ENCODE peak calls at places on chromosomes 6 and 20, in nine cellular contexts. M is fibroblast of lung, N is GM12878, V is bronchial epithelial cell, Q is foreskin keratinocyte, T is psoas muscle, O is upper lobe of right lung, H is endothelial cell, K is mesothelial cell of epicardium. Y is an unnamed sample.

GRCh38 chr20:63009988-63010769 is 3.4 kb upstream of the BHLHE23 start:
- DNase-seq in M (peak), N (peak), V (peak), Q (no peak), T (no peak), O (no peak), H (no peak), K (no peak), Y (no peak)

GRCh38 chr20:26208296-26209091 is 511.8 kb upstream of the ZNF337 start:
- DNase-seq in M (peak), N (no peak), V (no peak), Q (peak), T (peak), O (peak), H (peak), K (peak), Y (peak)

GRCh38 chr20:47304287-47304686 is 52.2 kb downstream of the ZMYND8 start:
- DNase-seq in M (no peak), N (no peak), V (no peak), Q (no peak), T (no peak), O (peak), H (no peak), K (no peak), Y (no peak)

GRCh38 chr6:151702851-151703629 is 104.4 kb upstream of the ESR1 start:
- DNase-seq in M (no peak), N (no peak), V (peak), Q (peak), T (no peak), O (no peak), H (no peak), K (no peak), Y (no peak)

GRCh38 chr6:98947411-98948292 is at the start of gene FBXL4:
- DNase-seq in M (peak), N (no peak), V (peak), Q (peak), T (peak), O (peak), H (peak), K (peak), Y (peak)

GRCh38 chr20:45779011-45779915 is 12.4 kb downstream of the WFDC3 start:
- DNase-seq in M (peak), N (no peak), V (peak), Q (peak), T (peak), O (peak), H (no peak), K (no peak), Y (no peak)

GRCh38 chr6:151022492-151022891 is 157.0 kb downstream of the MTHFD1L start:
- DNase-seq in M (no peak), N (no peak), V (no peak), Q (no peak), T (no peak), O (no peak), H (no peak), K (no peak), Y (no peak)

GRCh38 chr6:5541751-5542432 is 280.6 kb downstream of the FARS2 start:
- DNase-seq in M (peak), N (no peak), V (peak), Q (peak), T (no peak), O (no peak), H (no peak), K (no peak), Y (no peak)

GRCh38 chr20:60062431-60063336 is 104.5 kb downstream of the CDH26 start:
- DNase-seq in M (peak), N (no peak), V (no peak), Q (no peak), T (peak), O (no peak), H (no peak), K (no peak), Y (no peak)

GRCh38 chr6:16725145-16725864 is 36.0 kb downstream of the ATXN1 start:
- DNase-seq in M (peak), N (no peak), V (peak), Q (no peak), T (no peak), O (no peak), H (no peak), K (no peak), Y (no peak)

GRCh38 chr6:21831531-21832291 is 238.2 kb downstream of the SOX4 start:
- DNase-seq in M (peak), N (no peak), V (peak), Q (no peak), T (no peak), O (no peak), H (no peak), K (no peak), Y (no peak)

GRCh38 chr6:14425805-14426204 is 308.2 kb downstream of the CD83 start:
- DNase-seq in M (no peak), N (no peak), V (no peak), Q (no peak), T (no peak), O (no peak), H (no peak), K (no peak), Y (no peak)

GRCh38 chr20:43983359-43983758 is 68.7 kb downstream of the TOX2 start:
- DNase-seq in M (no peak), N (no peak), V (no peak), Q (no peak), T (no peak), O (no peak), H (no peak), K (no peak), Y (no peak)

GRCh38 chr6:18166314-18167007 is 11.2 kb downstream of the KDM1B start:
- DNase-seq in M (no peak), N (no peak), V (no peak), Q (no peak), T (no peak), O (no peak), H (no peak), K (no peak), Y (peak)

GRCh38 chr6:167245586-167245985 is 45.5 kb upstream of the UNC93A start:
- DNase-seq in M (no peak), N (no peak), V (no peak), Q (no peak), T (no peak), O (no peak), H (no peak), K (no peak), Y (no peak)

GRCh38 chr6:133179483-133179882 is 61.7 kb upstream of the EYA4 start:
- DNase-seq in M (no peak), N (no peak), V (no peak), Q (no peak), T (no peak), O (no peak), H (no peak), K (no peak), Y (no peak)

GRCh38 chr20:58705525-58705924 is 12.9 kb downstream of the NPEPL1 start:
- DNase-seq in M (no peak), N (no peak), V (no peak), Q (no peak), T (peak), O (no peak), H (no peak), K (no peak), Y (no peak)

GRCh38 chr20:51592564-51592963 is 50.0 kb upstream of the NFATC2 start:
- DNase-seq in M (no peak), N (no peak), V (no peak), Q (no peak), T (no peak), O (no peak), H (no peak), K (no peak), Y (no peak)

GRCh38 chr6:30688569-30688968 is 2.1 kb upstream of the PPP1R18 start:
- DNase-seq in M (no peak), N (no peak), V (no peak), Q (no peak), T (no peak), O (no peak), H (no peak), K (no peak), Y (no peak)

GRCh38 chr6:39929039-39929732 is 5.1 kb downstream of the MOCS1 start:
- DNase-seq in M (no peak), N (no peak), V (no peak), Q (no peak), T (no peak), O (no peak), H (no peak), K (no peak), Y (no peak)

GRCh38 chr6:151704383-151704782 is 103.1 kb upstream of the ESR1 start:
- DNase-seq in M (no peak), N (no peak), V (no peak), Q (no peak), T (no peak), O (no peak), H (no peak), K (no peak), Y (no peak)

GRCh38 chr6:79574636-79575035 is 37.4 kb upstream of the LCA5 start:
- DNase-seq in M (peak), N (no peak), V (peak), Q (peak), T (no peak), O (no peak), H (no peak), K (no peak), Y (no peak)

GRCh38 chr6:90450268-90450953 is 136.5 kb downstream of the MAP3K7 start:
- DNase-seq in M (no peak), N (no peak), V (no peak), Q (no peak), T (no peak), O (no peak), H (no peak), K (no peak), Y (no peak)

GRCh38 chr6:90078513-90079289 is 184.4 kb downstream of the GJA10 start:
- DNase-seq in M (peak), N (no peak), V (no peak), Q (no peak), T (no peak), O (no peak), H (no peak), K (no peak), Y (no peak)

GRCh38 chr20:13007596-13007995 is 1.2 kb upstream of the SPTLC3 start:
- DNase-seq in M (no peak), N (no peak), V (no peak), Q (no peak), T (no peak), O (no peak), H (no peak), K (no peak), Y (no peak)

GRCh38 chr6:28807682-28808280 is 116.0 kb downstream of the TRIM27 start:
- DNase-seq in M (peak), N (no peak), V (peak), Q (peak), T (no peak), O (no peak), H (peak), K (no peak), Y (no peak)

GRCh38 chr20:25160457-25160856 is 35.1 kb upstream of the ENTPD6 start:
- DNase-seq in M (no peak), N (no peak), V (peak), Q (no peak), T (no peak), O (no peak), H (no peak), K (no peak), Y (no peak)

GRCh38 chr20:51945177-51945576 is 142.9 kb upstream of the SALL4 start:
- DNase-seq in M (no peak), N (no peak), V (no peak), Q (no peak), T (no peak), O (no peak), H (no peak), K (no peak), Y (no peak)

GRCh38 chr6:153698637-153699036 is 340.4 kb upstream of the OPRM1 start:
- DNase-seq in M (no peak), N (no peak), V (no peak), Q (no peak), T (no peak), O (no peak), H (no peak), K (no peak), Y (no peak)

GRCh38 chr20:3971145-3971544 is 44.2 kb downstream of the RNF24 start:
- DNase-seq in M (no peak), N (no peak), V (no peak), Q (no peak), T (no peak), O (no peak), H (no peak), K (no peak), Y (no peak)

GRCh38 chr20:51156796-51157119 is 133.9 kb upstream of the KCNG1 start:
- DNase-seq in M (no peak), N (no peak), V (no peak), Q (no peak), T (no peak), O (no peak), H (no peak), K (no peak), Y (no peak)

GRCh38 chr6:149065658-149066556 is 251.6 kb upstream of the TAB2 start:
- DNase-seq in M (no peak), N (peak), V (no peak), Q (no peak), T (no peak), O (no peak), H (no peak), K (no peak), Y (peak)

GRCh38 chr6:79607000-79607399 is 24.1 kb upstream of the SH3BGRL2 start:
- DNase-seq in M (peak), N (no peak), V (no peak), Q (no peak), T (no peak), O (no peak), H (no peak), K (no peak), Y (no peak)

GRCh38 chr20:15098351-15098750 is 760.9 kb upstream of the FLRT3 start:
- DNase-seq in M (peak), N (no peak), V (peak), Q (no peak), T (no peak), O (no peak), H (no peak), K (no peak), Y (no peak)

GRCh38 chr6:105920071-105920470 is 166.1 kb upstream of the PRDM1 start:
- DNase-seq in M (no peak), N (no peak), V (peak), Q (peak), T (no peak), O (no peak), H (no peak), K (no peak), Y (no peak)

GRCh38 chr20:25209911-25210310 is 14.4 kb downstream of the ENTPD6 start:
- DNase-seq in M (no peak), N (no peak), V (no peak), Q (no peak), T (no peak), O (no peak), H (no peak), K (no peak), Y (no peak)

GRCh38 chr20:25468126-25469075 is 60.9 kb downstream of the GINS1 start:
- DNase-seq in M (no peak), N (no peak), V (no peak), Q (no peak), T (no peak), O (peak), H (no peak), K (no peak), Y (no peak)

GRCh38 chr20:1245578-1245977 is 19.7 kb downstream of the RAD21L1 start:
- DNase-seq in M (no peak), N (no peak), V (no peak), Q (no peak), T (no peak), O (no peak), H (no peak), K (no peak), Y (no peak)

GRCh38 chr6:139852484-139853140 is 478.2 kb upstream of the CITED2 start:
- DNase-seq in M (peak), N (no peak), V (peak), Q (peak), T (no peak), O (no peak), H (no peak), K (no peak), Y (no peak)

GRCh38 chr20:42379385-42379784 is 761.2 kb upstream of the CHD6 start:
- DNase-seq in M (no peak), N (no peak), V (no peak), Q (no peak), T (no peak), O (no peak), H (no peak), K (no peak), Y (no peak)
- TF ChIP-seq CTCF in M (no peak), N (no peak), V (no peak), Q (no peak), T (no peak), O (no peak), H (no peak), K (no peak), Y (no peak)

GRCh38 chr6:2619651-2620050 is 131.1 kb downstream of the MYLK4 start:
- DNase-seq in M (no peak), N (no peak), V (no peak), Q (no peak), T (no peak), O (no peak), H (no peak), K (no peak), Y (no peak)

GRCh38 chr6:2611092-2611491 is 139.6 kb downstream of the MYLK4 start:
- DNase-seq in M (peak), N (no peak), V (peak), Q (peak), T (no peak), O (no peak), H (no peak), K (no peak), Y (no peak)

GRCh38 chr6:2614842-2615241 is 135.9 kb downstream of the MYLK4 start:
- DNase-seq in M (no peak), N (no peak), V (no peak), Q (no peak), T (no peak), O (no peak), H (no peak), K (no peak), Y (no peak)

GRCh38 chr6:2614155-2614554 is 136.6 kb downstream of the MYLK4 start:
- DNase-seq in M (no peak), N (no peak), V (no peak), Q (no peak), T (no peak), O (no peak), H (no peak), K (no peak), Y (no peak)

DNA sequence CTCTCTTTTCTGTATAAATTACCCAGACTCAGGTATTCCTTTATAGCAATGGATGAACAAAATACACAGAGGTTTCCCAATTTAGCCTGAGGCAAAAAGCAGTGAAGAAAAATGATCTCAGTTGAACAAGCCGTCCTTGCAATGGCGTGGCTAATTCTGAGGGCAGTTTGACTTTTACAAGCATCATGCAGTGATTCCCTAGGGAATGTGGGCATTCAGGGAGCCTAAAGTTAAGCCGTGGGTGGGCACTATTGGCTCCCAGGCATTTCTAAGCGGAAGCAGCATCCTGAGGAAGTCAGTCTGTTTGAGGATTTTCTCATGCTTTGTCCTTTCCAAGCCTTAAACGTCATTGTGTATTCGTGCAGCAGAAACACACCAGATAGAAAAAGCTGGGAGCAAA is 133.9 kb downstream of the MYLK4 start:
- DNase-seq in M (no peak), N (no peak), V (peak), Q (no peak), T (no peak), O (no peak), H (no peak), K (no peak), Y (no peak)
- TF ChIP-seq CTCF in M (no peak), N (no peak), V (no peak), Q (no peak), T (no peak), O (no peak), H (no peak), K (no peak), Y (no peak)

GRCh38 chr6:96246563-96246962 is 230.8 kb downstream of the FUT9 start:
- DNase-seq in M (peak), N (no peak), V (no peak), Q (no peak), T (no peak), O (no peak), H (no peak), K (no peak), Y (no peak)

GRCh38 chr6:96249748-96250147 is 234.0 kb downstream of the FUT9 start:
- DNase-seq in M (no peak), N (no peak), V (no peak), Q (no peak), T (no peak), O (no peak), H (no peak), K (no peak), Y (no peak)
- TF ChIP-seq CTCF in M (no peak), N (no peak), V (no peak), Q (no peak), T (no peak), O (no peak), H (no peak), K (no peak), Y (no peak)

GRCh38 chr6:34867484-34867883 is 20.4 kb downstream of the TAF11 start:
- DNase-seq in M (no peak), N (no peak), V (no peak), Q (no peak), T (no peak), O (no peak), H (no peak), K (no peak), Y (no peak)
- TF ChIP-seq CTCF in M (no peak), N (no peak), V (no peak), Q (peak), T (no peak), O (no peak), H (no peak), K (no peak), Y (no peak)

DNA sequence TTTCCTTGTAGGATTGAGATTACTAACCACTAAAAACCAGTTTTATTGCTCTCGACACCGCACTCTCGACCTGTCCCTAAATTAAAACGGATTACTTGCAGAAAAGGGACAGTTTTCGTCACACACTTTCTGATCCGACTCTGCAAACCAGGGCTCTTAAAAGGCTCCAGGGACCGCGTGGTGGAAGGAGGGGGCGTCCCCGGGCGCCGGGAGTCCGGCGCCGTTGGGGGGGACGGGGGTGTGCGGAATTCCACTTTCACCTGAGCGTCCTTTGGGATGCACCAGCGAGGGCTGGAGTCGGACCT is 695 bp downstream of the MAK start:
- DNase-seq in M (no peak), N (no peak), V (no peak), Q (no peak), T (no peak), O (no peak), H (no peak), K (no peak), Y (no peak)
- TF ChIP-seq CTCF in M (no peak), N (no peak), V (no peak), Q (no peak), T (no peak), O (no peak), H (no peak), K (no peak), Y (no peak)

Y was measured in CD14-positive monocyte.